ENCODE peak calls at places on chromosomes 3 and 15, in six cellular contexts. D, W, G, S, V and B are unnamed samples.

GRCh38 chr3:105606052-105606451 is 239.3 kb downstream of the ALCAM start:
- DNase-seq in D (no peak), S (no peak), W (no peak), G (no peak), V (no peak), B (no peak)

GRCh38 chr15:56052389-56053045 is 59.1 kb upstream of the NEDD4 start:
- DNase-seq in D (peak; percentile 39), V (no peak), W (no peak), S (no peak), G (peak; percentile 12), B (no peak)

GRCh38 chr3:178562869-178563232 is 26.6 kb downstream of the KCNMB2 start:
- DNase-seq in G (no peak), S (no peak), V (no peak), D (no peak), W (no peak), B (no peak)

GRCh38 chr15:70794596-70795310 is 31.4 kb upstream of the UACA start:
- DNase-seq in V (no peak), W (no peak), S (no peak), D (no peak), G (no peak), B (no peak)

GRCh38 chr3:133965033-133965570 is 64.6 kb downstream of the SLCO2A1 start:
- DNase-seq in V (no peak), D (no peak), W (no peak), S (no peak), G (no peak), B (peak; percentile 28)

GRCh38 chr15:77482570-77482969 is 61.9 kb downstream of the HMG20A start:
- DNase-seq in G (no peak), D (peak; percentile 38), S (no peak), V (no peak), W (no peak), B (no peak)

GRCh38 chr3:169535584-169535983 is 127.9 kb downstream of the MECOM start:
- DNase-seq in G (no peak), W (no peak), S (no peak), V (no peak), D (no peak), B (no peak)

GRCh38 chr3:38800511-38800910 is 15.5 kb downstream of the SCN10A start:
- DNase-seq in V (no peak), G (no peak), S (no peak), W (no peak), D (no peak), B (no peak)

GRCh38 chr3:135458539-135458938 is 507.0 kb upstream of the PPP2R3A start:
- DNase-seq in D (no peak), W (no peak), V (no peak), S (no peak), G (no peak), B (no peak)

GRCh38 chr3:198080521-198081384 is 120.7 kb downstream of the LMLN start:
- DNase-seq in D (peak; percentile 84), S (peak; percentile 59), G (peak; percentile 42), W (peak; percentile 70), V (peak; percentile 71), B (peak; percentile 65)

GRCh38 chr3:182212479-182213076 is 500.9 kb downstream of the SOX2 start:
- DNase-seq in D (no peak), W (no peak), S (no peak), V (no peak), G (peak; percentile 66), B (peak; percentile 99)

GRCh38 chr3:42654331-42655201 is 1.1 kb downstream of the ZBTB47 start:
- DNase-seq in V (no peak), W (no peak), S (no peak), G (peak; percentile 86), D (peak; percentile 83), B (no peak)

GRCh38 chr3:129052675-129053074 is 7.9 kb upstream of the GP9 start:
- DNase-seq in W (no peak), V (no peak), S (no peak), D (no peak), G (no peak), B (peak; percentile 76)

GRCh38 chr3:31831526-31832034 is 149.5 kb downstream of the OSBPL10 start:
- DNase-seq in W (no peak), S (no peak), V (no peak), G (no peak), D (no peak), B (no peak)

GRCh38 chr15:35437157-35437556 is 108.8 kb downstream of the DPH6 start:
- DNase-seq in W (no peak), V (no peak), S (no peak), G (no peak), D (peak; percentile 3), B (no peak)

GRCh38 chr15:71974211-71974610 is 143.7 kb downstream of the MYO9A start:
- DNase-seq in D (no peak), V (no peak), G (no peak), S (no peak), W (no peak), B (no peak)